ENCODE peak calls at places on chromosomes 5 and 9, in ten cellular contexts. One of them, this sample, is unnamed.

GRCh38 chr5:132094393-132095076 is 20.9 kb downstream of the CSF2 start:
- DNase-seq in left kidney: no peak
- DNase-seq in putamen: no peak
- DNase-seq in IMR-90: peak; percentile 99
- DNase-seq in stimulated activated effector memory CD8-positive, alpha-beta T cell treated with anti-CD3 and anti-CD28 coated beads, Interleukin-12 subunit alpha, Interleukin-12 subunit beta, amount 100 ng/mL, for 72 hours: no peak
- DNase-seq in SW480: peak; percentile 89
- DNase-seq in SK-MEL-5: no peak
- DNase-seq in GM23338: no peak
- DNase-seq in activated CD8-positive, alpha-beta memory T cell treated with anti-CD3 and anti-CD28 coated beads for 1 hour: no peak
- DNase-seq in ovary: no peak
- DNase-seq in this sample: no peak

GRCh38 chr5:77620404-77620803 is 18.1 kb downstream of the OTP start:
- DNase-seq in left kidney: peak; percentile 88
- DNase-seq in putamen: no peak
- DNase-seq in IMR-90: no peak
- DNase-seq in stimulated activated effector memory CD8-positive, alpha-beta T cell treated with anti-CD3 and anti-CD28 coated beads, Interleukin-12 subunit alpha, Interleukin-12 subunit beta, amount 100 ng/mL, for 72 hours: no peak
- DNase-seq in SW480: peak; percentile 79
- DNase-seq in SK-MEL-5: no peak
- DNase-seq in GM23338: peak; percentile 97
- DNase-seq in activated CD8-positive, alpha-beta memory T cell treated with anti-CD3 and anti-CD28 coated beads for 1 hour: no peak
- DNase-seq in ovary: no peak
- DNase-seq in this sample: no peak

GRCh38 chr9:76424491-76424890 is 30.3 kb upstream of the RFK start:
- DNase-seq in left kidney: no peak
- DNase-seq in putamen: no peak
- DNase-seq in IMR-90: no peak
- DNase-seq in stimulated activated effector memory CD8-positive, alpha-beta T cell treated with anti-CD3 and anti-CD28 coated beads, Interleukin-12 subunit alpha, Interleukin-12 subunit beta, amount 100 ng/mL, for 72 hours: no peak
- DNase-seq in SW480: no peak
- DNase-seq in SK-MEL-5: no peak
- DNase-seq in GM23338: no peak
- DNase-seq in activated CD8-positive, alpha-beta memory T cell treated with anti-CD3 and anti-CD28 coated beads for 1 hour: no peak
- DNase-seq in ovary: no peak
- DNase-seq in this sample: no peak

GRCh38 chr9:133257398-133258053 is 17.5 kb downstream of the ABO start:
- DNase-seq in left kidney: no peak
- DNase-seq in putamen: no peak
- DNase-seq in IMR-90: no peak
- DNase-seq in stimulated activated effector memory CD8-positive, alpha-beta T cell treated with anti-CD3 and anti-CD28 coated beads, Interleukin-12 subunit alpha, Interleukin-12 subunit beta, amount 100 ng/mL, for 72 hours: no peak
- DNase-seq in SW480: no peak
- DNase-seq in SK-MEL-5: no peak
- DNase-seq in GM23338: no peak
- DNase-seq in activated CD8-positive, alpha-beta memory T cell treated with anti-CD3 and anti-CD28 coated beads for 1 hour: no peak
- DNase-seq in ovary: peak; percentile 70
- DNase-seq in this sample: no peak

GRCh38 chr5:98933446-98934072 is 4.8 kb upstream of the CHD1 start:
- DNase-seq in left kidney: no peak
- DNase-seq in putamen: no peak
- DNase-seq in IMR-90: no peak
- DNase-seq in stimulated activated effector memory CD8-positive, alpha-beta T cell treated with anti-CD3 and anti-CD28 coated beads, Interleukin-12 subunit alpha, Interleukin-12 subunit beta, amount 100 ng/mL, for 72 hours: no peak
- DNase-seq in SW480: no peak
- DNase-seq in SK-MEL-5: no peak
- DNase-seq in GM23338: no peak
- DNase-seq in activated CD8-positive, alpha-beta memory T cell treated with anti-CD3 and anti-CD28 coated beads for 1 hour: no peak
- DNase-seq in ovary: no peak
- DNase-seq in this sample: no peak

GRCh38 chr9:133369419-133369818 is 6.4 kb downstream of the SURF4 start:
- DNase-seq in left kidney: no peak
- DNase-seq in putamen: no peak
- DNase-seq in IMR-90: no peak
- DNase-seq in stimulated activated effector memory CD8-positive, alpha-beta T cell treated with anti-CD3 and anti-CD28 coated beads, Interleukin-12 subunit alpha, Interleukin-12 subunit beta, amount 100 ng/mL, for 72 hours: no peak
- DNase-seq in SW480: no peak
- DNase-seq in SK-MEL-5: no peak
- DNase-seq in GM23338: no peak
- DNase-seq in activated CD8-positive, alpha-beta memory T cell treated with anti-CD3 and anti-CD28 coated beads for 1 hour: no peak
- DNase-seq in ovary: no peak
- DNase-seq in this sample: no peak

GRCh38 chr5:61332891-61333350 is 863 bp downstream of the ZSWIM6 start:
- DNase-seq in left kidney: peak; percentile 67
- DNase-seq in putamen: no peak
- DNase-seq in IMR-90: peak; percentile 66
- DNase-seq in stimulated activated effector memory CD8-positive, alpha-beta T cell treated with anti-CD3 and anti-CD28 coated beads, Interleukin-12 subunit alpha, Interleukin-12 subunit beta, amount 100 ng/mL, for 72 hours: peak; percentile 23
- DNase-seq in SW480: peak; percentile 48
- DNase-seq in SK-MEL-5: peak; percentile 28
- DNase-seq in GM23338: peak; percentile 30
- DNase-seq in activated CD8-positive, alpha-beta memory T cell treated with anti-CD3 and anti-CD28 coated beads for 1 hour: no peak
- DNase-seq in ovary: peak; percentile 67
- DNase-seq in this sample: no peak

GRCh38 chr9:3828495-3828894 is 302.7 kb upstream of the RFX3 start:
- DNase-seq in left kidney: no peak
- DNase-seq in putamen: no peak
- DNase-seq in IMR-90: peak; percentile 67
- DNase-seq in stimulated activated effector memory CD8-positive, alpha-beta T cell treated with anti-CD3 and anti-CD28 coated beads, Interleukin-12 subunit alpha, Interleukin-12 subunit beta, amount 100 ng/mL, for 72 hours: no peak
- DNase-seq in SW480: no peak
- DNase-seq in SK-MEL-5: no peak
- DNase-seq in GM23338: no peak
- DNase-seq in activated CD8-positive, alpha-beta memory T cell treated with anti-CD3 and anti-CD28 coated beads for 1 hour: no peak
- DNase-seq in ovary: no peak
- DNase-seq in this sample: no peak

GRCh38 chr9:81369136-81369535 is 320.2 kb downstream of the TLE1 start:
- DNase-seq in left kidney: no peak
- DNase-seq in putamen: no peak
- DNase-seq in IMR-90: no peak
- DNase-seq in stimulated activated effector memory CD8-positive, alpha-beta T cell treated with anti-CD3 and anti-CD28 coated beads, Interleukin-12 subunit alpha, Interleukin-12 subunit beta, amount 100 ng/mL, for 72 hours: no peak
- DNase-seq in SW480: no peak
- DNase-seq in SK-MEL-5: no peak
- DNase-seq in GM23338: no peak
- DNase-seq in activated CD8-positive, alpha-beta memory T cell treated with anti-CD3 and anti-CD28 coated beads for 1 hour: no peak
- DNase-seq in ovary: no peak
- DNase-seq in this sample: no peak

GRCh38 chr9:16726023-16726422 is 144.4 kb downstream of the BNC2 start:
- DNase-seq in left kidney: peak; percentile 61
- DNase-seq in putamen: no peak
- DNase-seq in IMR-90: peak; percentile 70
- DNase-seq in stimulated activated effector memory CD8-positive, alpha-beta T cell treated with anti-CD3 and anti-CD28 coated beads, Interleukin-12 subunit alpha, Interleukin-12 subunit beta, amount 100 ng/mL, for 72 hours: no peak
- DNase-seq in SW480: no peak
- DNase-seq in SK-MEL-5: no peak
- DNase-seq in GM23338: peak; percentile 53
- DNase-seq in activated CD8-positive, alpha-beta memory T cell treated with anti-CD3 and anti-CD28 coated beads for 1 hour: no peak
- DNase-seq in ovary: no peak
- DNase-seq in this sample: no peak

GRCh38 chr5:107381189-107381856 is 289.4 kb downstream of the EFNA5 start:
- DNase-seq in left kidney: no peak
- DNase-seq in putamen: no peak
- DNase-seq in IMR-90: peak; percentile 75
- DNase-seq in stimulated activated effector memory CD8-positive, alpha-beta T cell treated with anti-CD3 and anti-CD28 coated beads, Interleukin-12 subunit alpha, Interleukin-12 subunit beta, amount 100 ng/mL, for 72 hours: no peak
- DNase-seq in SW480: peak; percentile 93
- DNase-seq in SK-MEL-5: no peak
- DNase-seq in GM23338: no peak
- DNase-seq in activated CD8-positive, alpha-beta memory T cell treated with anti-CD3 and anti-CD28 coated beads for 1 hour: no peak
- DNase-seq in ovary: no peak
- DNase-seq in this sample: no peak

GRCh38 chr5:66554211-66554610 is 42.0 kb upstream of the MAST4 start:
- DNase-seq in left kidney: no peak
- DNase-seq in putamen: no peak
- DNase-seq in IMR-90: no peak
- DNase-seq in stimulated activated effector memory CD8-positive, alpha-beta T cell treated with anti-CD3 and anti-CD28 coated beads, Interleukin-12 subunit alpha, Interleukin-12 subunit beta, amount 100 ng/mL, for 72 hours: no peak
- DNase-seq in SW480: peak; percentile 11
- DNase-seq in SK-MEL-5: no peak
- DNase-seq in GM23338: no peak
- DNase-seq in activated CD8-positive, alpha-beta memory T cell treated with anti-CD3 and anti-CD28 coated beads for 1 hour: no peak
- DNase-seq in ovary: no peak
- DNase-seq in this sample: peak; percentile 1

GRCh38 chr5:122776143-122776542 is 1.3 kb downstream of the SNX2 start:
- DNase-seq in left kidney: no peak
- DNase-seq in putamen: no peak
- DNase-seq in IMR-90: no peak
- DNase-seq in stimulated activated effector memory CD8-positive, alpha-beta T cell treated with anti-CD3 and anti-CD28 coated beads, Interleukin-12 subunit alpha, Interleukin-12 subunit beta, amount 100 ng/mL, for 72 hours: no peak
- DNase-seq in SW480: no peak
- DNase-seq in SK-MEL-5: no peak
- DNase-seq in GM23338: no peak
- DNase-seq in activated CD8-positive, alpha-beta memory T cell treated with anti-CD3 and anti-CD28 coated beads for 1 hour: no peak
- DNase-seq in ovary: no peak
- DNase-seq in this sample: no peak

GRCh38 chr5:127041571-127041970 is 11.2 kb upstream of the MARCHF3 start:
- DNase-seq in left kidney: no peak
- DNase-seq in putamen: no peak
- DNase-seq in IMR-90: peak; percentile 60
- DNase-seq in stimulated activated effector memory CD8-positive, alpha-beta T cell treated with anti-CD3 and anti-CD28 coated beads, Interleukin-12 subunit alpha, Interleukin-12 subunit beta, amount 100 ng/mL, for 72 hours: no peak
- DNase-seq in SW480: no peak
- DNase-seq in SK-MEL-5: no peak
- DNase-seq in GM23338: no peak
- DNase-seq in activated CD8-positive, alpha-beta memory T cell treated with anti-CD3 and anti-CD28 coated beads for 1 hour: no peak
- DNase-seq in ovary: no peak
- DNase-seq in this sample: no peak

GRCh38 chr9:137021979-137022619 is 5.9 kb downstream of the ABCA2 start:
- DNase-seq in left kidney: no peak
- DNase-seq in putamen: peak; percentile 94
- DNase-seq in IMR-90: peak; percentile 68
- DNase-seq in stimulated activated effector memory CD8-positive, alpha-beta T cell treated with anti-CD3 and anti-CD28 coated beads, Interleukin-12 subunit alpha, Interleukin-12 subunit beta, amount 100 ng/mL, for 72 hours: peak; percentile 69
- DNase-seq in SW480: peak; percentile 94
- DNase-seq in SK-MEL-5: peak; percentile 79
- DNase-seq in GM23338: peak; percentile 98
- DNase-seq in activated CD8-positive, alpha-beta memory T cell treated with anti-CD3 and anti-CD28 coated beads for 1 hour: peak; percentile 47
- DNase-seq in ovary: no peak
- DNase-seq in this sample: peak; percentile 80

GRCh38 chr5:37533851-37534250 is 154.7 kb downstream of the WDR70 start:
- DNase-seq in left kidney: no peak
- DNase-seq in putamen: no peak
- DNase-seq in IMR-90: peak; percentile 64
- DNase-seq in stimulated activated effector memory CD8-positive, alpha-beta T cell treated with anti-CD3 and anti-CD28 coated beads, Interleukin-12 subunit alpha, Interleukin-12 subunit beta, amount 100 ng/mL, for 72 hours: no peak
- DNase-seq in SW480: no peak
- DNase-seq in SK-MEL-5: no peak
- DNase-seq in GM23338: no peak
- DNase-seq in activated CD8-positive, alpha-beta memory T cell treated with anti-CD3 and anti-CD28 coated beads for 1 hour: no peak
- DNase-seq in ovary: no peak
- DNase-seq in this sample: no peak

GRCh38 chr9:131337131-131337848 is 47.8 kb downstream of the PLPP7 start:
- DNase-seq in left kidney: no peak
- DNase-seq in putamen: no peak
- DNase-seq in IMR-90: no peak
- DNase-seq in stimulated activated effector memory CD8-positive, alpha-beta T cell treated with anti-CD3 and anti-CD28 coated beads, Interleukin-12 subunit alpha, Interleukin-12 subunit beta, amount 100 ng/mL, for 72 hours: no peak
- DNase-seq in SW480: no peak
- DNase-seq in SK-MEL-5: no peak
- DNase-seq in GM23338: no peak
- DNase-seq in activated CD8-positive, alpha-beta memory T cell treated with anti-CD3 and anti-CD28 coated beads for 1 hour: no peak
- DNase-seq in ovary: no peak
- DNase-seq in this sample: no peak

GRCh38 chr5:173793677-173794570 is 94.2 kb upstream of the CPEB4 start:
- DNase-seq in left kidney: no peak
- DNase-seq in putamen: no peak
- DNase-seq in IMR-90: no peak
- DNase-seq in stimulated activated effector memory CD8-positive, alpha-beta T cell treated with anti-CD3 and anti-CD28 coated beads, Interleukin-12 subunit alpha, Interleukin-12 subunit beta, amount 100 ng/mL, for 72 hours: no peak
- DNase-seq in SW480: peak; percentile 47
- DNase-seq in SK-MEL-5: no peak
- DNase-seq in GM23338: no peak
- DNase-seq in activated CD8-positive, alpha-beta memory T cell treated with anti-CD3 and anti-CD28 coated beads for 1 hour: no peak
- DNase-seq in ovary: no peak
- DNase-seq in this sample: no peak

GRCh38 chr9:136784249-136784996 is 6.7 kb upstream of the TMEM141 start:
- DNase-seq in left kidney: no peak
- DNase-seq in putamen: no peak
- DNase-seq in IMR-90: no peak
- DNase-seq in stimulated activated effector memory CD8-positive, alpha-beta T cell treated with anti-CD3 and anti-CD28 coated beads, Interleukin-12 subunit alpha, Interleukin-12 subunit beta, amount 100 ng/mL, for 72 hours: no peak
- DNase-seq in SW480: no peak
- DNase-seq in SK-MEL-5: peak; percentile 71
- DNase-seq in GM23338: peak; percentile 60
- DNase-seq in activated CD8-positive, alpha-beta memory T cell treated with anti-CD3 and anti-CD28 coated beads for 1 hour: no peak
- DNase-seq in ovary: no peak
- DNase-seq in this sample: peak; percentile 54

GRCh38 chr9:34279431-34279830 is 49.6 kb downstream of the KIF24 start:
- DNase-seq in left kidney: peak; percentile 88
- DNase-seq in putamen: no peak
- DNase-seq in IMR-90: no peak
- DNase-seq in stimulated activated effector memory CD8-positive, alpha-beta T cell treated with anti-CD3 and anti-CD28 coated beads, Interleukin-12 subunit alpha, Interleukin-12 subunit beta, amount 100 ng/mL, for 72 hours: no peak
- DNase-seq in SW480: no peak
- DNase-seq in SK-MEL-5: no peak
- DNase-seq in GM23338: no peak
- DNase-seq in activated CD8-positive, alpha-beta memory T cell treated with anti-CD3 and anti-CD28 coated beads for 1 hour: no peak
- DNase-seq in ovary: no peak
- DNase-seq in this sample: no peak

GRCh38 chr5:160330212-160330611 is 17.8 kb upstream of the CCNJL start:
- DNase-seq in left kidney: no peak
- DNase-seq in putamen: no peak
- DNase-seq in IMR-90: no peak
- DNase-seq in stimulated activated effector memory CD8-positive, alpha-beta T cell treated with anti-CD3 and anti-CD28 coated beads, Interleukin-12 subunit alpha, Interleukin-12 subunit beta, amount 100 ng/mL, for 72 hours: no peak
- DNase-seq in SW480: no peak
- DNase-seq in SK-MEL-5: no peak
- DNase-seq in GM23338: no peak
- DNase-seq in activated CD8-positive, alpha-beta memory T cell treated with anti-CD3 and anti-CD28 coated beads for 1 hour: no peak
- DNase-seq in ovary: no peak
- DNase-seq in this sample: no peak

GRCh38 chr5:132050661-132051371 is 9.6 kb upstream of the IL3 start:
- DNase-seq in left kidney: no peak
- DNase-seq in putamen: no peak
- DNase-seq in IMR-90: no peak
- DNase-seq in stimulated activated effector memory CD8-positive, alpha-beta T cell treated with anti-CD3 and anti-CD28 coated beads, Interleukin-12 subunit alpha, Interleukin-12 subunit beta, amount 100 ng/mL, for 72 hours: no peak
- DNase-seq in SW480: no peak
- DNase-seq in SK-MEL-5: no peak
- DNase-seq in GM23338: no peak
- DNase-seq in activated CD8-positive, alpha-beta memory T cell treated with anti-CD3 and anti-CD28 coated beads for 1 hour: no peak
- DNase-seq in ovary: no peak
- DNase-seq in this sample: no peak

GRCh38 chr5:114223866-114224265 is 138.0 kb upstream of the KCNN2 start:
- DNase-seq in left kidney: peak; percentile 42
- DNase-seq in putamen: no peak
- DNase-seq in IMR-90: no peak
- DNase-seq in stimulated activated effector memory CD8-positive, alpha-beta T cell treated with anti-CD3 and anti-CD28 coated beads, Interleukin-12 subunit alpha, Interleukin-12 subunit beta, amount 100 ng/mL, for 72 hours: no peak
- DNase-seq in SW480: no peak
- DNase-seq in SK-MEL-5: peak; percentile 65
- DNase-seq in GM23338: peak; percentile 78
- DNase-seq in activated CD8-positive, alpha-beta memory T cell treated with anti-CD3 and anti-CD28 coated beads for 1 hour: no peak
- DNase-seq in ovary: no peak
- DNase-seq in this sample: no peak

GRCh38 chr5:143527808-143528207 is 124.3 kb upstream of the NR3C1 start:
- DNase-seq in left kidney: no peak
- DNase-seq in putamen: no peak
- DNase-seq in IMR-90: peak; percentile 61
- DNase-seq in stimulated activated effector memory CD8-positive, alpha-beta T cell treated with anti-CD3 and anti-CD28 coated beads, Interleukin-12 subunit alpha, Interleukin-12 subunit beta, amount 100 ng/mL, for 72 hours: no peak
- DNase-seq in SW480: peak; percentile 38
- DNase-seq in SK-MEL-5: no peak
- DNase-seq in GM23338: no peak
- DNase-seq in activated CD8-positive, alpha-beta memory T cell treated with anti-CD3 and anti-CD28 coated beads for 1 hour: no peak
- DNase-seq in ovary: no peak
- DNase-seq in this sample: no peak

GRCh38 chr5:83026930-83027687 is 50.1 kb downstream of the TMEM167A start:
- DNase-seq in left kidney: peak; percentile 17
- DNase-seq in putamen: no peak
- DNase-seq in IMR-90: peak; percentile 5
- DNase-seq in stimulated activated effector memory CD8-positive, alpha-beta T cell treated with anti-CD3 and anti-CD28 coated beads, Interleukin-12 subunit alpha, Interleukin-12 subunit beta, amount 100 ng/mL, for 72 hours: no peak
- DNase-seq in SW480: no peak
- DNase-seq in SK-MEL-5: peak; percentile 80
- DNase-seq in GM23338: peak; percentile 80
- DNase-seq in activated CD8-positive, alpha-beta memory T cell treated with anti-CD3 and anti-CD28 coated beads for 1 hour: no peak
- DNase-seq in ovary: no peak
- DNase-seq in this sample: no peak

GRCh38 chr9:127452481-127453092 is 1.3 kb downstream of the LRSAM1 start:
- DNase-seq in left kidney: no peak
- DNase-seq in putamen: no peak
- DNase-seq in IMR-90: peak; percentile 17
- DNase-seq in stimulated activated effector memory CD8-positive, alpha-beta T cell treated with anti-CD3 and anti-CD28 coated beads, Interleukin-12 subunit alpha, Interleukin-12 subunit beta, amount 100 ng/mL, for 72 hours: no peak
- DNase-seq in SW480: no peak
- DNase-seq in SK-MEL-5: peak; percentile 62
- DNase-seq in GM23338: no peak
- DNase-seq in activated CD8-positive, alpha-beta memory T cell treated with anti-CD3 and anti-CD28 coated beads for 1 hour: no peak
- DNase-seq in ovary: peak; percentile 65
- DNase-seq in this sample: no peak

GRCh38 chr5:173493846-173494245 is 122.6 kb downstream of the BOD1 start:
- DNase-seq in left kidney: no peak
- DNase-seq in putamen: no peak
- DNase-seq in IMR-90: no peak
- DNase-seq in stimulated activated effector memory CD8-positive, alpha-beta T cell treated with anti-CD3 and anti-CD28 coated beads, Interleukin-12 subunit alpha, Interleukin-12 subunit beta, amount 100 ng/mL, for 72 hours: no peak
- DNase-seq in SW480: no peak
- DNase-seq in SK-MEL-5: peak; percentile 8
- DNase-seq in GM23338: no peak
- DNase-seq in activated CD8-positive, alpha-beta memory T cell treated with anti-CD3 and anti-CD28 coated beads for 1 hour: no peak
- DNase-seq in ovary: no peak
- DNase-seq in this sample: no peak

GRCh38 chr9:70262948-70263347 is 4.2 kb downstream of the SMC5 start:
- DNase-seq in left kidney: no peak
- DNase-seq in putamen: no peak
- DNase-seq in IMR-90: peak; percentile 33
- DNase-seq in stimulated activated effector memory CD8-positive, alpha-beta T cell treated with anti-CD3 and anti-CD28 coated beads, Interleukin-12 subunit alpha, Interleukin-12 subunit beta, amount 100 ng/mL, for 72 hours: no peak
- DNase-seq in SW480: no peak
- DNase-seq in SK-MEL-5: no peak
- DNase-seq in GM23338: no peak
- DNase-seq in activated CD8-positive, alpha-beta memory T cell treated with anti-CD3 and anti-CD28 coated beads for 1 hour: no peak
- DNase-seq in ovary: no peak
- DNase-seq in this sample: no peak

This sample was measured in midbrain.